ENCODE peak calls at places on chromosomes 16 and 17, in seven cellular contexts. H is effector memory CD4-positive, alpha-beta T cell; N is NCI-H460; T is OCI-LY7; U is ACHN; X is NCI-H1092 treated with DMSO at 0.1 percent for 48 hours; M is NCI-H1105 treated with DMSO at 0.1 percent for 48 hours. D is an unnamed sample.

GRCh38 chr17:81277421-81277820 is 17.7 kb downstream of the SLC38A10 start:
- DNase-seq in T (no peak), M (peak; percentile 89), N (no peak), U (no peak), X (peak; percentile 66), H (no peak), D (no peak)

GRCh38 chr16:3773663-3774062 is 56.3 kb upstream of the TRAP1 start:
- DNase-seq in U (no peak), H (no peak), X (no peak), M (no peak), T (no peak), N (no peak), D (no peak)

GRCh38 chr16:24685539-24686432 is 43.7 kb upstream of the TNRC6A start:
- DNase-seq in H (no peak), M (no peak), T (no peak), X (peak; percentile 68), N (no peak), U (peak; percentile 39), D (no peak)

GRCh38 chr17:28475151-28475900 is 1.9 kb downstream of the SLC13A2 start:
- DNase-seq in T (no peak), M (no peak), H (no peak), N (no peak), U (no peak), X (no peak), D (no peak)

GRCh38 chr16:397736-398332 is 835 bp downstream of the NME4 start:
- DNase-seq in U (peak; percentile 67), M (no peak), H (no peak), X (no peak), T (peak; percentile 59), N (peak; percentile 63), D (peak; percentile 83)

GRCh38 chr17:60381958-60382357 is 10.0 kb downstream of the USP32 start:
- DNase-seq in M (no peak), H (no peak), T (no peak), X (no peak), U (no peak), N (no peak), D (no peak)

GRCh38 chr17:2837147-2837561 is 40.9 kb downstream of the RAP1GAP2 start:
- DNase-seq in U (no peak), M (no peak), X (no peak), T (peak; percentile 78), N (no peak), H (peak; percentile 31), D (no peak)

GRCh38 chr17:79761894-79762570 is 15.9 kb upstream of the CBX2 start:
- DNase-seq in U (no peak), M (no peak), N (no peak), T (no peak), X (no peak), H (no peak), D (no peak)